ENCODE peak calls at places on chromosomes 11 and 22, in six cellular contexts. G is sigmoid colon, O is colonic mucosa, L is kidney epithelial cell, H is cardiac muscle cell, B is dorsolateral prefrontal cortex. V is an unnamed sample.

GRCh38 chr11:1545432-1545831 is 26.6 kb downstream of the DUSP8 start:
- DNase-seq in G (no peak), O (no peak), L (no peak), H (no peak), B (no peak), V (no peak)

GRCh38 chr11:109421981-109422590 is at the start of gene C11orf87:
- DNase-seq in G (no peak), O (no peak), L (no peak), H (peak; percentile 10), B (no peak), V (no peak)

GRCh38 chr11:106288057-106288456 is 210.6 kb downstream of the AASDHPPT start:
- DNase-seq in G (no peak), O (no peak), L (no peak), H (no peak), B (no peak), V (no peak)

GRCh38 chr11:68904458-68904847 is 762 bp downstream of the IGHMBP2 start:
- DNase-seq in G (peak; percentile 71), O (peak; percentile 52), L (no peak), H (peak; percentile 11), B (no peak), V (no peak)

GRCh38 chr22:49561338-49561737 is 266.3 kb downstream of the BRD1 start:
- DNase-seq in G (no peak), O (no peak), L (no peak), H (no peak), B (no peak), V (no peak)

GRCh38 chr11:130609121-130610035 is 160.9 kb downstream of the ADAMTS15 start:
- DNase-seq in G (peak; percentile 94), O (peak; percentile 71), L (no peak), H (peak; percentile 95), B (no peak), V (no peak)

GRCh38 chr11:122069946-122070345 is 46.1 kb downstream of the BLID start:
- DNase-seq in G (peak; percentile 80), O (no peak), L (peak; percentile 82), H (peak; percentile 87), B (peak; percentile 87), V (no peak)

GRCh38 chr22:41248314-41248713 is 7.6 kb upstream of the CHADL start:
- DNase-seq in G (no peak), O (no peak), L (no peak), H (no peak), B (no peak), V (no peak)

GRCh38 chr11:44943118-44943517 is 7.6 kb downstream of the TP53I11 start:
- DNase-seq in G (no peak), O (peak; percentile 46), L (no peak), H (no peak), B (no peak), V (no peak)

GRCh38 chr11:95680169-95680929 is 109.2 kb downstream of the FAM76B start:
- DNase-seq in G (no peak), O (no peak), L (peak; percentile 12), H (peak; percentile 86), B (no peak), V (peak; percentile 84)

GRCh38 chr22:22616636-22617035 is 27.8 kb upstream of the GGTLC2 start:
- DNase-seq in G (no peak), O (no peak), L (no peak), H (no peak), B (no peak), V (no peak)

GRCh38 chr11:35488117-35488516 is 37.3 kb downstream of the PAMR1 start:
- DNase-seq in G (no peak), O (no peak), L (no peak), H (peak; percentile 59), B (no peak), V (no peak)

GRCh38 chr11:125165664-125166346 is 1.3 kb downstream of the PKNOX2 start:
- DNase-seq in G (peak; percentile 65), O (no peak), L (no peak), H (peak; percentile 43), B (no peak), V (no peak)

GRCh38 chr22:47382164-47382890 is 619.9 kb downstream of the TBC1D22A start:
- DNase-seq in G (peak; percentile 45), O (no peak), L (no peak), H (no peak), B (peak; percentile 19), V (no peak)

GRCh38 chr11:87007938-87008337 is 29.8 kb upstream of the TMEM135 start:
- DNase-seq in G (no peak), O (no peak), L (no peak), H (peak; percentile 82), B (no peak), V (no peak)

GRCh38 chr11:65546217-65546958 is 11.8 kb downstream of the LTBP3 start:
- DNase-seq in G (peak; percentile 90), O (peak; percentile 99), L (no peak), H (no peak), B (no peak), V (no peak)

GRCh38 chr22:19797086-19797485 is 36.5 kb downstream of the TBX1 start:
- DNase-seq in G (no peak), O (no peak), L (no peak), H (no peak), B (no peak), V (no peak)

GRCh38 chr22:43994006-43994405 is 30.1 kb upstream of the PARVB start:
- DNase-seq in G (peak; percentile 53), O (no peak), L (no peak), H (no peak), B (no peak), V (no peak)

GRCh38 chr11:72470386-72470785 is 36.1 kb upstream of the CLPB start:
- DNase-seq in G (no peak), O (no peak), L (no peak), H (no peak), B (no peak), V (no peak)

GRCh38 chr11:29438815-29439214 is 578.0 kb downstream of the KCNA4 start:
- DNase-seq in G (no peak), O (no peak), L (no peak), H (no peak), B (no peak), V (no peak)

GRCh38 chr22:49229483-49230193 is 598.0 kb downstream of the BRD1 start:
- DNase-seq in G (no peak), O (no peak), L (no peak), H (no peak), B (peak; percentile 11), V (no peak)

GRCh38 chr11:8019671-8020597 is 32.8 kb downstream of the EIF3F start:
- DNase-seq in G (no peak), O (peak; percentile 15), L (no peak), H (peak; percentile 50), B (no peak), V (no peak)

GRCh38 chr11:68038226-68038717 is 553 bp upstream of the TCIRG1 start:
- DNase-seq in G (no peak), O (no peak), L (no peak), H (no peak), B (no peak), V (no peak)

GRCh38 chr11:58998480-58999290 is 59.4 kb downstream of the GLYATL1 start:
- DNase-seq in G (no peak), O (no peak), L (no peak), H (no peak), B (no peak), V (no peak)

GRCh38 chr11:112925516-112926310 is 35.5 kb upstream of the NCAM1 start:
- DNase-seq in G (no peak), O (no peak), L (no peak), H (no peak), B (no peak), V (no peak)

GRCh38 chr11:115612331-115612730 is 108.1 kb upstream of the CADM1 start:
- DNase-seq in G (no peak), O (no peak), L (no peak), H (peak; percentile 37), B (no peak), V (no peak)

GRCh38 chr11:112290462-112290894 is 29.8 kb upstream of the PLET1 start:
- DNase-seq in G (peak; percentile 19), O (no peak), L (no peak), H (peak; percentile 6), B (no peak), V (no peak)

GRCh38 chr11:28105869-28106268 is 2.1 kb downstream of the KIF18A start:
- DNase-seq in G (no peak), O (no peak), L (no peak), H (no peak), B (no peak), V (no peak)
- H3K4me3 ChIP-seq in G (no peak overlapping the region), O (no peak overlapping the region), L (no peak overlapping the region), H (peak overlapping the region; percentile 57), B (no peak overlapping the region), V (no peak overlapping the region)

DNA sequence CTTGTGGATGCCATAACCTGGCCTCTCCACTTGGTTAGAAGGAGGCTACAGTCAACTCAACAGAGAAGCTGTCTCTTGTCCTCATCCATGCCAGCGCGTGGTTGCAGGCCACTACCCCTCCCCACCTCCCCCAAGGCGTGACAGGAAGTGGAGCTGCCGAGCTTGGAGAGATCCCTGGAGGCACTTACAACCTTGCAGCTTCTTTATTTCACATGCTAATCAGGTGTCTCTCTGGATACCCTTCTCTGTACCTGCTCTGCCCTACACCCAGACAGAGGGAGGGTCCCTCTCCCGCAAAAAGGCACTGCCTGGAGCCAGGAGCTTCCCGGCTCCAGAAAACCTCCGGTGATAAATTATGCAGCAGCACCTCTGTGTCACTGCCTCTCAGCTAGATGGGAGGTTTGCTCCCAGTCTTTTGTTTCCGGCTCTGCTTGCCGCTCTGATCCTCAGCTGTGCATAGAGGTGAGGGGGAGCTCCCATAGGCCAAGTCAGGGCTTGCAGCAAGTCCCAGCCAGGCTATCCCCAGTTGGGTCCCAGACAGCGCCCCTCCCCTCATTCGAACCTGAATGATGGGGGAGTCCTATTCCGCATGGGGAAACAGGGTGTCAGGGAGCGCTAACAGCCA is 5.7 kb downstream of the LRP4 start:
- DNase-seq in G (no peak), O (no peak), L (no peak), H (no peak), B (no peak), V (no peak)
- TF ChIP-seq CTCF in G (no peak), O (no peak), L (no peak), H (no peak), B (no peak), V (no peak)

DNA sequence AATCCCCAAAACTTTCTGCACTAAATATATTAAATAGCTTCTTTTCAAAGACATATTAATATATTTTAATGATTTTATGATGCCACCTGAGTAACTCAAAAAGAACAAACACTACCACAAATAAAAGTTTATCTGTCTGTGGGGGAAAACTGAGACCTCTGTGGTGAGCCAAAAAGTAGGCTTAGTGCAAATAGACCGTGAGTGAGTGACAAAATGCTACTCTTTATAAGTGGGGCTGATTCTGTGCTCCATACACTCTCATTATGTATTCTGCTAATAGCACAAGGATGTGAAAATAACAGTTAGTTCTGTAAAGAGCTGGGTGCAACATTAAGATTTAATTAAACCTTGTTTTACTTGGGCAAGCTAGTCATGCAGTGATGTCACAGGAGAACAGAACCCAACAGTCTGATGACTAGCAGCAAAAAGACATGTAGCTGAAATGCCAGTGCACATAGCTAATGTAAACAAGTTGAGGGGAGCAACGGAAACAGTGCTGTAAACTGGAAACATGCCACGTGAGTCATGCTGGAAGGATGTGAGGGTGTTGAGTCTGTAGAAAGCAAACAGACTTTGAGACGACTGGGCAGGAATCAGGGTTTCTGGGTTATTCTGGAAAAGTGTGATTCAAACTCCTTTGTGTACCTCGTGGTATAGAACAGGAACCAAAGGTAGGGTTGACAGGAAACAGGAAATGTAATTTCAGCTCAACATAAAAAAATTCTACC is 1130.4 kb downstream of the LRRC4C start:
- DNase-seq in G (peak; percentile 77), O (peak; percentile 21), L (peak; percentile 100), H (peak; percentile 99), B (no peak), V (peak; percentile 99)
- H3K4me3 ChIP-seq in G (no peak overlapping the region), O (no peak overlapping the region), L (no peak overlapping the region), H (no peak overlapping the region), B (no peak overlapping the region), V (peak overlapping the region; percentile 6)

GRCh38 chr11:117096140-117096972 is 1.9 kb downstream of the SIK3 start:
- DNase-seq in G (no peak), O (peak; percentile 47), L (no peak), H (no peak), B (peak; percentile 70), V (no peak)
- TF ChIP-seq CTCF in G (no peak), O (no peak), L (no peak), H (no peak), B (peak; percentile 51), V (no peak)